ENCODE peak calls at places on chromosomes 16 and 17, in five cellular contexts. K is CD4-positive, alpha-beta memory T cell; Z is Panc1; R is H1; H is naive thymus-derived CD4-positive, alpha-beta T cell. P is an unnamed sample.

GRCh38 chr16:68377221-68377620 is 66.4 kb downstream of the PRMT7 start:
- DNase-seq in K (no peak), Z (no peak), R (no peak), H (no peak), P (no peak)

GRCh38 chr16:4133897-4134372 is 17.7 kb upstream of the ADCY9 start:
- DNase-seq in K (no peak), Z (no peak), R (peak; percentile 62), H (no peak), P (no peak)

GRCh38 chr17:72393553-72393952 is 272.7 kb downstream of the SOX9 start:
- DNase-seq in K (no peak), Z (peak; percentile 73), R (no peak), H (no peak), P (no peak)

GRCh38 chr16:51420247-51420646 is 269.2 kb upstream of the SALL1 start:
- DNase-seq in K (no peak), Z (no peak), R (no peak), H (no peak), P (no peak)

GRCh38 chr16:19699472-19699871 is 18.6 kb downstream of the KNOP1 start:
- DNase-seq in K (no peak), Z (no peak), R (no peak), H (no peak), P (no peak)

GRCh38 chr17:76382305-76382802 is 2.1 kb upstream of the SPHK1 start:
- DNase-seq in K (no peak), Z (no peak), R (peak; percentile 84), H (no peak), P (no peak)

GRCh38 chr17:9080296-9080914 is 59.1 kb downstream of the NTN1 start:
- DNase-seq in K (no peak), Z (no peak), R (no peak), H (no peak), P (no peak)

GRCh38 chr16:68370921-68371651 is 60.3 kb downstream of the PRMT7 start:
- DNase-seq in K (peak; percentile 29), Z (no peak), R (no peak), H (peak; percentile 62), P (no peak)

GRCh38 chr17:63689479-63689878 is 10.4 kb downstream of the LIMD2 start:
- DNase-seq in K (no peak), Z (no peak), R (no peak), H (no peak), P (no peak)

GRCh38 chr16:84879569-84880487 is 60.0 kb downstream of the CRISPLD2 start:
- DNase-seq in K (no peak), Z (no peak), R (no peak), H (no peak), P (no peak)

GRCh38 chr17:82633343-82633742 is 14.9 kb downstream of the WDR45B start:
- DNase-seq in K (no peak), Z (no peak), R (no peak), H (no peak), P (no peak)

GRCh38 chr16:23345237-23345636 is 43.1 kb downstream of the SCNN1B start:
- DNase-seq in K (no peak), Z (no peak), R (no peak), H (no peak), P (no peak)

GRCh38 chr16:81511371-81511770 is 66.8 kb downstream of the CMIP start:
- DNase-seq in K (no peak), Z (no peak), R (no peak), H (no peak), P (no peak)

GRCh38 chr17:66950886-66951604 is 13.5 kb upstream of the CACNG4 start:
- DNase-seq in K (no peak), Z (no peak), R (no peak), H (no peak), P (no peak)

GRCh38 chr17:49404371-49404770 is 10.3 kb downstream of the PHB1 start:
- DNase-seq in K (no peak), Z (no peak), R (no peak), H (no peak), P (no peak)

GRCh38 chr17:27494192-27495091 is 38.2 kb downstream of the KSR1 start:
- DNase-seq in K (no peak), Z (no peak), R (no peak), H (no peak), P (peak; percentile 61)

GRCh38 chr17:80986046-80986445 is 5.6 kb upstream of the CHMP6 start:
- DNase-seq in K (no peak), Z (no peak), R (no peak), H (no peak), P (no peak)

GRCh38 chr16:75733305-75734141 is 7.2 kb upstream of the CPHXL start:
- DNase-seq in K (no peak), Z (no peak), R (no peak), H (no peak), P (no peak)

GRCh38 chr17:4263282-4264215 is at the start of gene ANKFY1:
- DNase-seq in K (peak; percentile 98), Z (peak; percentile 69), R (peak; percentile 99), H (peak; percentile 98), P (peak; percentile 85)

GRCh38 chr17:65434251-65434650 is 127.2 kb downstream of the AXIN2 start:
- DNase-seq in K (no peak), Z (no peak), R (no peak), H (peak; percentile 32), P (no peak)

GRCh38 chr16:56525154-56525720 is 5.4 kb upstream of the BBS2 start:
- DNase-seq in K (no peak), Z (no peak), R (no peak), H (no peak), P (no peak)

GRCh38 chr16:81505011-81505660 is 60.5 kb downstream of the CMIP start:
- DNase-seq in K (no peak), Z (no peak), R (no peak), H (no peak), P (no peak)

GRCh38 chr16:84913315-84913714 is 93.5 kb downstream of the CRISPLD2 start:
- DNase-seq in K (no peak), Z (no peak), R (no peak), H (no peak), P (no peak)

GRCh38 chr16:11342021-11342855 is 3.0 kb upstream of the RMI2 start:
- DNase-seq in K (no peak), Z (no peak), R (no peak), H (no peak), P (no peak)

GRCh38 chr17:65047939-65048338 is 8.6 kb downstream of the GNA13 start:
- DNase-seq in K (no peak), Z (no peak), R (no peak), H (no peak), P (no peak)

GRCh38 chr17:16552637-16553045 is 16.4 kb downstream of the ZNF287 start:
- DNase-seq in K (no peak), Z (no peak), R (no peak), H (no peak), P (no peak)

DNA sequence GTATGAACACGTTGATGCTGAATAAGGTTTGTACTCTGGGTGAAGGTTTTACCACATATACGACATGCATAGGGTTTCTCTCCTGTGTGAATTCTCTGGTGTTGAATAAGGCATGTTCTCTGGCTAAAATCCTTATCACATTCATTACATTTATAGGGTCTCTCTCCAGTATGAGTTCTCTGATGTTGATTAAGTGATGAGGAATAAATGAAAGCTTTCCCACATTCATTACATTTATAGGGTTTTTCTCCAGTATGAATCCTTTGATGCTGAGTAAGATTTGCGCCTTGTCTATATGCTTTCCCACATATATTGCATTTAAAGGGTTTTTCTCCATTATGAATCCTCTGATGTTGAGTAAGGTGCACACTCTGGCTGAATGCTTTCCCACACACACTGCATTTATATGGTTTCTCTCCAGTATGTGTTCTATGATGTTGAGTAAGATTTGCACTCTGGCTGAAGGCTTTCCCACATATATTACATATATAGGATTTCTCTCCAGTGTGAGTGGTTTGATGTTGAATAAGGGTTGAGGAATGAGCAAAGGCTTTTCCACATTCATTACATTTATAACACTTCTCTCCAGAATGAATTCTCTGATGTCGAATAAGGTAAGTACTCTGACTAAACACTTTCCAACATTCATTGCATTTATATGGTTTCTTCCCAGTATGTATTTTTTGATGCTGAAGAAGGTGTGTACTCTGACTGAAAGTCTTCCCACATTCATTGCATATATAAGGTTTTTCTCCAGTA is 16.9 kb downstream of the ZNF287 start:
- DNase-seq in K (no peak), Z (no peak), R (no peak), H (no peak), P (no peak)
- H3K36me3 ChIP-seq in K (no peaks in the 10 kb centered on the region), Z (no peaks in the 10 kb centered on the region), R (no peaks in the 10 kb centered on the region), H (peaks cover 5% of the 10 kb centered on the region), P (peaks cover 15% of the 10 kb centered on the region)

GRCh38 chr16:88816736-88817535 is 5.2 kb upstream of the APRT start:
- DNase-seq in K (no peak), Z (no peak), R (no peak), H (no peak), P (no peak)

GRCh38 chr16:88815227-88815626 is 3.5 kb upstream of the APRT start:
- DNase-seq in K (no peak), Z (no peak), R (no peak), H (no peak), P (no peak)

GRCh38 chr16:88817785-88818609 is 6.3 kb upstream of the APRT start:
- DNase-seq in K (no peak), Z (no peak), R (no peak), H (no peak), P (no peak)

GRCh38 chr16:88814144-88814502 is 2.4 kb upstream of the APRT start:
- DNase-seq in K (no peak), Z (no peak), R (no peak), H (no peak), P (no peak)

DNA sequence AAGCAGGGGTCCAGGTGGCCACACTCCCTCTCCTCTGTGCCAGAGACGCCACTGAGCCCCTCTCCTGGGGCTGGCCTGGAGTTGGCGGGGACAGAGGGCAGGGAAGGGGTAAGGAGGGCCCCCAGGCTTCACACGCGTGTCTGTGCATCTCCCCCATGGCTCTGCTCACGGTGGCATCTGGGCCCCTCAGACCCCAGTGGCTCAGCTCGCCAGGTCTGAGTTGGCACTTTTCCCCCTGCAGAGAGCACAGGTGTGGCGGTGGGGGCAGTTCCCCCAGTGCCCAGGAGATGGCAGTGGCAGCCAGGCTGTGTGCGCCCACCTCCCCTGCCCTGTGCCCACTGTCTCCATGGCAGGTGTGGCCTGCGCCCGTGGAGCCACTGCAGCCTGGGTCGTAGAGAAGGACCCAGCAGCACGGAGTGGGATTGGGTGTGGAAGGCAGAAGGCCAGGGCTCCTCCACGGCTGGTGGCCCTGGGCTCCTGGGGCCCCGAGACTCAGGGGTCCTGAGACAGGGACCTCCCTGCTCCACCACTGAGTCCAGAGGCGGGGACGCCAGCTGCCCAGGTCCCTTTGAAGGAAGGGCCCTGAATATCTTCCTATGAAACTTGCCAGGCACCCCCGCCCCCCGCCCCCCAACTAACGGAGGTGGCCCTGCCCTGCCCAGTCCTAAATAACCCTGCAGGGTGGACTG is 4.3 kb upstream of the APRT start:
- DNase-seq in K (peak; percentile 42), Z (no peak), R (peak; percentile 91), H (peak; percentile 58), P (peak; percentile 64)
- H3K36me3 ChIP-seq in K (no peaks in the 10 kb centered on the region), Z (peaks cover under 1% of the 10 kb centered on the region), R (no peaks in the 10 kb centered on the region), H (no peaks in the 10 kb centered on the region), P (no peaks in the 10 kb centered on the region)

DNA sequence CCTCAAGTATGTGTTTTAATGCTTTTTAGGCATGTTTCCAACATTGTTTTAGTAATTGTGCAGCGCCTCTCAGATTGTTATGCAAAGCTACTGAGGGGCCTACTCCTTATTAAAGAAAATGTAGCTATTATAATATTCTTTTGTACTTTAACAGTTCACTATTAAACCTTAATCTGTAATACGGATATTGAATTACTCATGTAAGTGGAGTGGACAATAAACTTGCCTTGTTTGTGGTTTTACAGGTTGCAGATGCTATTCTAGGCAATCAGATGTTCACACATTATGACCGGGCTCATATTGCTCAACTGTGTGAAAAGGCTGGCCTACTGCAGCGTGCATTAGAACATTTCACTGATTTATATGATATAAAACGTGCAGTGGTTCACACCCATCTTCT is 41.0 kb downstream of the PTRH2 start:
- DNase-seq in K (no peak), Z (no peak), R (no peak), H (no peak), P (peak; percentile 95)
- H3K36me3 ChIP-seq in K (peaks cover 68% of the 10 kb centered on the region), Z (peaks cover 52% of the 10 kb centered on the region), R (peaks cover 21% of the 10 kb centered on the region), H (peaks cover 58% of the 10 kb centered on the region), P (peaks cover 64% of the 10 kb centered on the region)

GRCh38 chr17:78053777-78054468 is 74.6 kb downstream of the TMC6 start:
- DNase-seq in K (no peak), Z (no peak), R (no peak), H (no peak), P (no peak)
- H3K36me3 ChIP-seq in K (peaks cover 47% of the 10 kb centered on the region), Z (no peaks in the 10 kb centered on the region), R (peaks cover 14% of the 10 kb centered on the region), H (peaks cover 9% of the 10 kb centered on the region), P (peaks cover 17% of the 10 kb centered on the region)